ENCODE peak calls at places on chromosomes 13 and 19, in six cellular contexts. L is neuronal stem cell, X is H1, M is IMR-90, T is mesenchymal stem cell, E is trophoblast cell. U is an unnamed sample.

GRCh38 chr19:39409207-39409885 is 2.7 kb downstream of the ZFP36 start:
- DNase-seq in L (no peak), X (peak; percentile 73), M (peak; percentile 61), T (peak; percentile 84), E (peak; percentile 78), U (peak; percentile 94)

GRCh38 chr19:19120308-19121156 is 17.7 kb downstream of the TMEM161A start:
- DNase-seq in L (peak; percentile 95), X (peak; percentile 99), M (peak; percentile 62), T (peak; percentile 74), E (peak; percentile 45), U (peak; percentile 99)

GRCh38 chr19:17248011-17248776 is 2.5 kb upstream of the NR2F6 start:
- DNase-seq in L (no peak), X (no peak), M (no peak), T (peak; percentile 32), E (peak; percentile 60), U (peak; percentile 79)

GRCh38 chr13:84902243-84902642 is 897.0 kb downstream of the SLITRK6 start:
- DNase-seq in L (no peak), X (no peak), M (no peak), T (no peak), E (no peak), U (no peak)

GRCh38 chr19:42468273-42468796 is 25.6 kb upstream of the CXCL17 start:
- DNase-seq in L (no peak), X (no peak), M (peak; percentile 62), T (peak; percentile 58), E (peak; percentile 65), U (peak; percentile 63)

GRCh38 chr13:109880371-109881346 is 94.3 kb upstream of the IRS2 start:
- DNase-seq in L (no peak), X (no peak), M (no peak), T (no peak), E (no peak), U (no peak)

GRCh38 chr13:97235549-97236206 is 13.5 kb downstream of the MBNL2 start:
- DNase-seq in L (no peak), X (no peak), M (no peak), T (no peak), E (no peak), U (no peak)

GRCh38 chr19:42275103-42275502 is 6.1 kb downstream of the CIC start:
- DNase-seq in L (no peak), X (no peak), M (no peak), T (no peak), E (no peak), U (no peak)

GRCh38 chr13:111204438-111205177 is 89.5 kb downstream of the ARHGEF7 start:
- DNase-seq in L (no peak), X (no peak), M (peak; percentile 84), T (peak; percentile 81), E (peak; percentile 79), U (peak; percentile 86)

GRCh38 chr19:12580180-12580694 is 29.0 kb upstream of the ZNF564 start:
- DNase-seq in L (no peak), X (no peak), M (peak; percentile 89), T (peak; percentile 61), E (peak; percentile 80), U (no peak)

GRCh38 chr13:100275746-100276145 is 186.9 kb downstream of the PCCA start:
- DNase-seq in L (no peak), X (no peak), M (no peak), T (no peak), E (no peak), U (no peak)

GRCh38 chr13:28468520-28468915 is 26.4 kb downstream of the FLT1 start:
- DNase-seq in L (no peak), X (no peak), M (no peak), T (no peak), E (peak; percentile 66), U (no peak)

GRCh38 chr19:45164577-45165335 is 4.0 kb upstream of the NKPD1 start:
- DNase-seq in L (no peak), X (peak; percentile 50), M (peak; percentile 46), T (peak; percentile 79), E (no peak), U (peak; percentile 87)

GRCh38 chr13:27923794-27924528 is 4.2 kb downstream of the PDX1 start:
- DNase-seq in L (peak; percentile 36), X (no peak), M (no peak), T (no peak), E (no peak), U (no peak)

GRCh38 chr13:110010433-110011135 is 224.2 kb upstream of the IRS2 start:
- DNase-seq in L (no peak), X (no peak), M (peak; percentile 63), T (peak; percentile 62), E (no peak), U (no peak)

GRCh38 chr13:107275945-107276614 is 708.1 kb upstream of the ARGLU1 start:
- DNase-seq in L (no peak), X (no peak), M (no peak), T (peak; percentile 33), E (no peak), U (no peak)

GRCh38 chr13:51861728-51862300 is at the start of gene CCDC70:
- DNase-seq in L (no peak), X (no peak), M (peak; percentile 39), T (no peak), E (no peak), U (no peak)

GRCh38 chr13:25659091-25659502 is 287.3 kb downstream of the ATP8A2 start:
- DNase-seq in L (no peak), X (no peak), M (no peak), T (no peak), E (no peak), U (peak; percentile 33)

GRCh38 chr13:84706004-84706710 is 823.9 kb upstream of the SLITRK1 start:
- DNase-seq in L (no peak), X (no peak), M (no peak), T (no peak), E (no peak), U (no peak)

GRCh38 chr13:47598340-47598911 is 402.6 kb downstream of the SUCLA2 start:
- DNase-seq in L (no peak), X (no peak), M (peak; percentile 13), T (peak; percentile 12), E (no peak), U (peak; percentile 57)

GRCh38 chr13:107884564-107884963 is 330.8 kb downstream of the LIG4 start:
- DNase-seq in L (no peak), X (no peak), M (no peak), T (no peak), E (no peak), U (no peak)

GRCh38 chr19:32253683-32254020 is 91.8 kb upstream of the ZNF507 start:
- DNase-seq in L (no peak), X (no peak), M (no peak), T (no peak), E (no peak), U (no peak)

GRCh38 chr19:4454952-4455738 is 2.4 kb downstream of the UBXN6 start:
- DNase-seq in L (no peak), X (no peak), M (peak; percentile 62), T (peak; percentile 37), E (no peak), U (no peak)

GRCh38 chr19:9597027-9597426 is 12.7 kb upstream of the ZNF121 start:
- DNase-seq in L (no peak), X (no peak), M (peak; percentile 92), T (peak; percentile 13), E (peak; percentile 24), U (no peak)

GRCh38 chr13:32535748-32536147 is 2.8 kb downstream of the N4BP2L2 start:
- DNase-seq in L (no peak), X (no peak), M (no peak), T (no peak), E (no peak), U (no peak)

GRCh38 chr13:32538621-32539246 is at the start of gene N4BP2L2:
- DNase-seq in L (peak; percentile 89), X (peak; percentile 82), M (peak; percentile 99), T (peak; percentile 98), E (peak; percentile 96), U (peak; percentile 99)

GRCh38 chr13:32538234-32538620 is 368 bp downstream of the N4BP2L2 start:
- DNase-seq in L (no peak), X (no peak), M (peak; percentile 62), T (peak; percentile 83), E (peak; percentile 48), U (no peak)

GRCh38 chr13:32535140-32535539 is 3.5 kb downstream of the N4BP2L2 start:
- DNase-seq in L (no peak), X (no peak), M (peak; percentile 7), T (peak; percentile 13), E (no peak), U (no peak)

DNA sequence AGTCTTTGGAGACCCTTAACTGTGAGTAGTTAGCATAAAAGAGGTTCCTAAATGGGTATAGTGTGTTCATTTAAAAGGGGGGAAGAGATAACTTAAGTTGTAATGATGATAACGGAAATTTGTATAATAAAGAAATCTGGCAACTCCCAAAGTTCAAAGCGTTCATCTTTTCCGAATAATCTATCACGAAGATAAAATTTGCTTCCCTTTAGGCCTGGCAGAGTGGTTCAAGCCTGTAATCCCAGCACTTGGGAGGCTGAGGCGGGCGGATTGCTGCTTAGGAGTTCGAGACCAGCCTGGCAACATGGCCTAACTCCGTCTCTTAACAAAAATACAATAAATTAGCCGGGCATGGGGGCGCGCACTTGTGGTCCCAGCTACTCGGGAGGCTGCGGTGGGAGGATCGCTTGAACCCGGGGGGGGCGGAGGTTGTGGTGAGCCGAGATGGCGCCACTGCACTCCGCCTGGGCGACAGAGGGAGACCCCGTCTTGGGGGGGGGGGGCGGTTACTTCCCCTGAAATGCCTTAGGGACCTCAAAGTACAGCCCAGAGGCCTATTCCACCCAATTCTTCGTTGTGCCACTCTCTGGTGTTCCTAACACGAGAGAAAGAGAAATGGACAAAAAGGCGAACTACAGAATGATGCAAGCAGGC is 888 bp downstream of the N4BP2L2 start:
- DNase-seq in L (no peak), X (no peak), M (no peak), T (no peak), E (peak; percentile 1), U (peak; percentile 40)
- H3K18ac ChIP-seq in L (peak overlapping the region; percentile 3), X (no peak overlapping the region), M (peak overlapping the region; percentile 76), T (peak overlapping the region; percentile 80), E (peak overlapping the region; percentile 79), U (peak overlapping the region; percentile 41)

GRCh38 chr19:8366121-8366581 is 2.2 kb downstream of the ANGPTL4 start:
- DNase-seq in L (no peak), X (no peak), M (no peak), T (peak; percentile 25), E (no peak), U (no peak)

GRCh38 chr19:8363803-8364771 is at the start of gene ANGPTL4:
- DNase-seq in L (peak; percentile 64), X (no peak), M (peak; percentile 55), T (peak; percentile 88), E (peak; percentile 70), U (peak; percentile 64)

GRCh38 chr19:8368136-8368535 is 4.2 kb downstream of the ANGPTL4 start:
- DNase-seq in L (no peak), X (no peak), M (no peak), T (peak; percentile 21), E (peak; percentile 72), U (no peak)

GRCh38 chr19:8367327-8368001 is 3.5 kb downstream of the ANGPTL4 start:
- DNase-seq in L (peak; percentile 33), X (peak; percentile 43), M (peak; percentile 98), T (peak; percentile 99), E (peak; percentile 98), U (peak; percentile 85)

GRCh38 chr19:8366961-8367326 is 3.0 kb downstream of the ANGPTL4 start:
- DNase-seq in L (no peak), X (no peak), M (no peak), T (no peak), E (no peak), U (no peak)
- H3K9ac ChIP-seq in L (no peak overlapping the region), X (no peak overlapping the region), M (no peak overlapping the region), T (peak overlapping the region; percentile 57), E (no peak overlapping the region), U (peak overlapping the region; percentile 35)

GRCh38 chr19:47720669-47721068 is 7.4 kb downstream of the EHD2 start:
- DNase-seq in L (no peak), X (no peak), M (no peak), T (peak; percentile 15), E (no peak), U (no peak)
- H3K4me3 ChIP-seq in L (peak overlapping the region; percentile 57), X (no peak overlapping the region), M (no peak overlapping the region), T (no peak overlapping the region), E (peak overlapping the region; percentile 51), U (no peak overlapping the region)

GRCh38 chr19:1170938-1171754 is 2.9 kb downstream of the SBNO2 start:
- DNase-seq in L (no peak), X (no peak), M (no peak), T (no peak), E (no peak), U (no peak)
- H3K18ac ChIP-seq in L (no peak overlapping the region), X (no peak overlapping the region), M (peak overlapping the region; percentile 19), T (peak overlapping the region; percentile 40), E (no peak overlapping the region), U (no peak overlapping the region)